ENCODE peak calls at places on chromosomes 6 and 20, in five cellular contexts. L, I, O, C and M are unnamed samples.

GRCh38 chr6:154848580-154848979 is 115.4 kb downstream of the SCAF8 start:
- DNase-seq in I (no peak), O (no peak), C (no peak), L (no peak), M (no peak)

GRCh38 chr6:159107451-159108260 is 61.5 kb upstream of the FNDC1 start:
- DNase-seq in C (no peak), L (no peak), I (no peak), O (peak; percentile 51), M (no peak)

GRCh38 chr6:10151144-10151915 is 263.5 kb downstream of the TFAP2A start:
- DNase-seq in I (no peak), L (no peak), O (no peak), C (no peak), M (no peak)

GRCh38 chr20:11114382-11114781 is 440.6 kb upstream of the JAG1 start:
- DNase-seq in C (no peak), O (no peak), L (no peak), I (no peak), M (no peak)

GRCh38 chr6:103273048-103273447 is 1586.7 kb downstream of the HACE1 start:
- DNase-seq in I (no peak), O (no peak), L (no peak), C (no peak), M (no peak)

GRCh38 chr6:15472626-15473025 is 190.2 kb downstream of the DTNBP1 start:
- DNase-seq in C (no peak), O (no peak), I (no peak), L (no peak), M (no peak)

GRCh38 chr6:169722362-169723199 is 1.7 kb downstream of the PHF10 start:
- DNase-seq in C (peak; percentile 50), O (peak; percentile 54), I (no peak), L (no peak), M (no peak)

GRCh38 chr20:49579874-49580817 is 12.2 kb upstream of the PTGIS start:
- DNase-seq in O (no peak), L (no peak), C (no peak), I (no peak), M (no peak)

GRCh38 chr20:60214901-60215522 is 256.8 kb downstream of the CDH26 start:
- DNase-seq in L (peak; percentile 80), I (no peak), C (no peak), O (no peak), M (no peak)

GRCh38 chr6:116144590-116144989 is 18.7 kb upstream of the COL10A1 start:
- DNase-seq in L (no peak), I (no peak), C (peak; percentile 27), O (no peak), M (no peak)

GRCh38 chr6:126112171-126112632 is 125.9 kb downstream of the TRMT11 start:
- DNase-seq in O (no peak), L (no peak), C (peak; percentile 57), I (no peak), M (no peak)

GRCh38 chr20:38730167-38730988 is 6.1 kb downstream of the SLC32A1 start:
- DNase-seq in I (no peak), O (peak; percentile 25), L (no peak), C (no peak), M (peak; percentile 22)

DNA sequence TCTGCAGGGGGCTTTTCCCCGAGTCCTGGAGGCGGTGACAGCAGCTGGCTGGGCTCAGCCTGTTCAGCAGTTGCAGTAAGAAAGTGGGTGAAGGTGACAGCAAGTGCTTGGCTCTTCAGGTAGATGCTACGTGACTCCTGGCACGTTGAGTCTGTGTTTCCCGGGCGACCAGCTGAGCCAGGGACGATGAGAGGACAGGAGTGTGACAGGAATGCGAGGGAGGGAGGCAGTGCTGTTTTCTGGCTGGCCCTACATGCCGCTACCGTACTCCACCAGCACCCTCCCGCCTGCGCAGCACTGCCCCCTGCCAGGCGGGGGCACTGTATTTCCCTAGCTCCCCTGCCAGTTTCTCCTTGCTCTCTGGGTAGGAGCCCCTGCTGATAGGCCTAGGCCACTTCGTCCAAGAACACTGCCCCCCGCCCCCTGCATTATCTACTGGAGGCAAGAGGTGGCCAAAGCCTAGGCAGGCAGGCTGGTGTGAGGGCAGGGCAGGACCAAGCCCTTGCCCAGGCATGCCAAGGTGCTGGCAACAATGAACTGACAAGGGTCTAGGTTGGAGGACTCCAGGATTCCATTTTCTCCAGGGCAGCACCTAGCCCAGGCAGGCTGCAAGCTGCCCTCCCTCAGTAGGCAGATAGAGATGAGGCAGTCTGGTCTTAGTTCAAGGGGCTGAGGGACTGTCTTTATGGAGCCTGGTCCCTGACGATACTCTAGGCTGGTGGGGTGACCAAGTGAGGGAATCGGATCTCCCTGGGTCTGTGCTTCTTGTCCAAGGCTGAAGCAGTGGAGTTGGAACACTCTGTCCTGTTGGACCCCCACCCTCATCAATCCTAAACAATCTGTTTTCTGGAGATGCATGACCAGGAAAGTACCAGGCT is 19.2 kb downstream of the MRPS18A start:
- DNase-seq in I (peak; percentile 60), C (peak; percentile 74), L (no peak), O (peak; percentile 70), M (no peak)
- TF ChIP-seq POLR2AphosphoS5 in I (peak; percentile 93), C (peak; percentile 38), L (peak; percentile 21), O (peak; percentile 37), M (peak; percentile 20)

GRCh38 chr6:3209114-3210023 is 18.1 kb downstream of the TUBB2B start:
- DNase-seq in I (peak; percentile 87), C (peak; percentile 93), O (no peak), L (no peak), M (no peak)
- TF ChIP-seq POLR2AphosphoS5 in I (no peak), C (peak; percentile 51), O (no peak), L (no peak), M (no peak)

DNA sequence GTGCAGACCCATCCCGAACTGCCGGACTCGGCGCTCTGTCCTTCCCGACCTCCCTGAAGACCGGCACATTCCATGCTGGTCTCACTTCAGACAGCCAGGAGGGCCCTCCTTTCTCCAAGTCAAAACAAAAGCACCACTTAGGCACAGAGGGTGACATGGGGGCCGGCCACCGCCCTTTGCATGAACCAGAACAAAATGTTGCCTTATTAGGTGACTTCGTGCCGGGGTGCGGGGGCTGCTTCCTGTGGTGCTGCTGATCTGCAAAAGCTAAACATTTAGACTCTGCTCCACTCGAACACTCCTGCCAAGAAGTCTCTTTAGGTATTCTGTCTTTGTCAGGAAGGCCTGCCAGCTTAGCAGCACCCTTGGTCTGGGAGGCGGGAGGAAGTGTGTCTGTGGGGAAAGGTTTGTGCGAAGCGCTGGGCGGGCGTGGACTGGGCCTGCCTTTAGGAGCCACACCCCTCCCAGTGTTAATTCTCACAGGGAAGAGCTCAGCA is 133.8 kb downstream of the SMOC2 start:
- DNase-seq in I (no peak), L (peak; percentile 95), O (peak; percentile 64), C (no peak), M (no peak)
- TF ChIP-seq POLR2AphosphoS5 in I (no peak), L (peak; percentile 83), O (no peak), C (no peak), M (no peak)

DNA sequence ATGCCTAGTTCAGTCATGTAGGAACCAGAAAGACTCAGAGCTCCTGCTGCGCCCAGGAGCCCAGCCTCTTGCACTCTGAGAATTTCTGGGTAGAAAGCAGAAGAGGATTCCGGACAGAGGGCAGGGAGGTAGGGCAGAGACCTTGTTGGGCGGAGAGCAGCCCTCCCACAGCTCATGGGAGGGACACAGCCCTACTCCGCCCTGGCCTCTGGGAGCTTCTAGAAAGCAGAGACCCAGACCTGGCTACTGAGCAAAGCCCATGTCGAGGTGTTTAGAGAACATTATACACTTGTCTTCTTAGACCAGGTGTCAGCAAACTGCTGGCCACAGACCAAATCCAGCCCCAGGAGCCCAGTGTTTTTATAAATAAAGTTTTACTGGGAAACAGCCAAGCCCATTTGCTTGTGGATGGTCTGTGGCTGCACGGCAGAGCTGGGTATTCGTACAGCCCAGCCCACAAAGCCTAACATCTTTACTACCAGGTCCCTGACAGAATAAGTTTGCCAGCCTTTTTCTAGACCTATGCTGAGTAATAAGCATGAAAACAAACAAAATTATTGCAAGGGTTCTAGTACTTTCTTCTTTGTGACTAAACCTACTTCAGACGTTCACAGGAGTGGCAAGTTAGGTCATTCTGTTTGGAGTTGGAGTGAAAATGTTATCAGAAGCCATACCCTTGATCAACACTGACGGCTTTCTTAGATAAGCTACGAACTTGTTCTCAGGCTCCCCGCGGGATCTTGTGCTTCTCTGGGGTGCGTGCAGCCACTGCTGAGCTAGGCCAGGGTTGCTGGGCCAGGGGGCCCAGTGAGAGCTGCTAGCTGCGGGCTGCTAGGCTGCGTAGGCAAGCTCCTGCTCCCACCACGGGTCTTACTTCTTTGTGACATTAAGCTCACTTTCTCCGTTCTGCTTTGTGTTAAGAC is 235.1 kb upstream of the FOXQ1 start:
- DNase-seq in C (no peak), L (no peak), O (no peak), I (no peak), M (no peak)
- TF ChIP-seq POLR2AphosphoS5 in C (no peak), L (no peak), O (no peak), I (no peak), M (no peak)

DNA sequence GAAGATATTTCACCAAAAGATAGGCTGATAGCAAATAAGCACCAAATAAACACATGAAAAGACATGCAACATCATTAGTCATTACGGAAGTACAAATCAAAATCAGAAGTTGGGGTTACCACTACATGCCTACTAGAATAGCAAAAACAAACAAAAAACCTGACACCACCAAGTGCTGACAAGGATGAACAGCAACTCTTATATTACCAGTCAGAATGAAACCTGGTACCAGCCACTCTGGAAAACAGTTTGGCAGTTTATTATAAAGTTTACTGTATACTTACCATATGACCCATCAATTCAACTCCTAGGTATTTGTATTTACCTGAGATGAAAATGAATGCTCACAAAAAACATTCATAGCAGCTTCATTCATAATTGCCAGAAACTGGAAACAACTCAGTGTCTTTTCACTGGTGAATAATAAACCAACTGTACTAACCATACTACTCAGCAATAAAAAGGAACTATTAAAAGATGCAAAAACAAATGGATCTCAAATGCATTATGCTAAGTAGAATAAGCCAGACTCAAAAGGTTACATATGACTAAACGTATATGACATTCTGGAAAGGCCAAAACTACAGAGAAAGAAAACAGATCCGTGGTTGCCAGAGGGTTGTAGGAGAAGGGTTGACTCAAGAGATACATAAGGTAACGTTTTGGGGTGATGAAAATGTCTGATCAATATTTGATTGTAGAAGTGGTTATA is 33.0 kb downstream of the NUP153 start:
- DNase-seq in C (no peak), O (no peak), I (no peak), L (no peak), M (no peak)
- TF ChIP-seq POLR2AphosphoS5 in C (no peak), O (no peak), I (no peak), L (no peak), M (no peak)

GRCh38 chr6:134065706-134066105 is 13.3 kb upstream of the SLC2A12 start:
- DNase-seq in L (no peak), C (peak; percentile 46), O (no peak), I (no peak), M (no peak)

GRCh38 chr6:134064461-134064860 is 12.0 kb upstream of the SLC2A12 start:
- DNase-seq in O (no peak), I (no peak), L (no peak), C (no peak), M (no peak)

GRCh38 chr6:134063121-134063965 is 10.9 kb upstream of the SLC2A12 start:
- DNase-seq in O (no peak), C (peak; percentile 76), L (no peak), I (no peak), M (no peak)

GRCh38 chr6:134061440-134061839 is 9.0 kb upstream of the SLC2A12 start:
- DNase-seq in O (no peak), L (no peak), I (no peak), C (no peak), M (no peak)

DNA sequence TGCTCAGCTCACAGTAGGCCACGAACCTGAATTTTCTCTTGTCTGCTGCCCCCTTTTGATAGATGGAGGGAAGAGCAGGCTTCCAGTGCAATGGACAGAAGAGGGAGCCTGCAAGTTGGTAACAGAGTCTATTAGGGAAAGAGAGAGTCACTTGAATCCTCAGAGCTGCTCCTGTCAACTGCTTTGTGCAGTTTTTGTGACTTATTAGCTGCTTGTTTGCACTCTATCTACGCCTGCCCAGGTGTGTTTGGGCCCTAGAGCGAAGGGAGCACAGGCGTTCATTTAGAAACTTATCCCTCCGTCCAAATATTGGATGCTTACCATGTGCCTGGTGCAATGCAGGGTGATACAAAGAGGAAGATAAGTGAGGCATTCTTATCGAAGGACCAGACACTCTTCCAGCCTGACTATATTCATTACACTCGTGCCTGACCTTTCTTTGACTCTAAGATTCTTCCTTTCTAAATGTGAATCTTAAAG is 11.6 kb upstream of the SLC2A12 start:
- DNase-seq in C (peak; percentile 83), O (peak; percentile 71), L (no peak), I (no peak), M (peak; percentile 37)
- TF ChIP-seq POLR2AphosphoS5 in C (peak; percentile 39), O (no peak), L (no peak), I (no peak), M (no peak)